ENCODE peak calls at places on chromosomes 11 and 22, in seven cellular contexts. One of them, this sample, is unnamed.

GRCh38 chr11:22477312-22477711 is 139.1 kb downstream of the SLC17A6 start:
- DNase-seq in HEK293T: no peak
- DNase-seq in amniotic stem cell: no peak
- DNase-seq in posterior cingulate gyrus: no peak
- DNase-seq in skeletal muscle cell: no peak
- DNase-seq in activated T-cell treated with anti-CD3 and anti-CD28 coated beads, Interleukin-2, amount 50 U/mL, for 1 hour: no peak
- DNase-seq in stimulated activated CD4-positive, alpha-beta T cell treated with anti-CD3 and anti-CD28 coated beads, Interleukin-4, amount 100 ng/mL, for 4 hours: no peak
- DNase-seq in this sample: no peak

GRCh38 chr11:48078661-48079060 is 98.3 kb downstream of the PTPRJ start:
- DNase-seq in amniotic stem cell: no peak
- DNase-seq in HEK293T: no peak
- DNase-seq in posterior cingulate gyrus: no peak
- DNase-seq in activated T-cell treated with anti-CD3 and anti-CD28 coated beads, Interleukin-2, amount 50 U/mL, for 1 hour: no peak
- DNase-seq in stimulated activated CD4-positive, alpha-beta T cell treated with anti-CD3 and anti-CD28 coated beads, Interleukin-4, amount 100 ng/mL, for 4 hours: no peak
- DNase-seq in skeletal muscle cell: no peak
- DNase-seq in this sample: no peak

GRCh38 chr11:94574193-94574961 is 7.2 kb downstream of the PIWIL4 start:
- DNase-seq in posterior cingulate gyrus: no peak
- DNase-seq in activated T-cell treated with anti-CD3 and anti-CD28 coated beads, Interleukin-2, amount 50 U/mL, for 1 hour: no peak
- DNase-seq in amniotic stem cell: no peak
- DNase-seq in HEK293T: no peak
- DNase-seq in skeletal muscle cell: peak
- DNase-seq in stimulated activated CD4-positive, alpha-beta T cell treated with anti-CD3 and anti-CD28 coated beads, Interleukin-4, amount 100 ng/mL, for 4 hours: no peak
- DNase-seq in this sample: no peak

GRCh38 chr22:26887916-26888315 is 230.5 kb downstream of the MIAT start:
- DNase-seq in HEK293T: no peak
- DNase-seq in skeletal muscle cell: no peak
- DNase-seq in activated T-cell treated with anti-CD3 and anti-CD28 coated beads, Interleukin-2, amount 50 U/mL, for 1 hour: no peak
- DNase-seq in posterior cingulate gyrus: no peak
- DNase-seq in stimulated activated CD4-positive, alpha-beta T cell treated with anti-CD3 and anti-CD28 coated beads, Interleukin-4, amount 100 ng/mL, for 4 hours: no peak
- DNase-seq in amniotic stem cell: no peak
- DNase-seq in this sample: no peak

GRCh38 chr11:130068986-130069683 is 559 bp upstream of the APLP2 start:
- DNase-seq in posterior cingulate gyrus: peak
- DNase-seq in amniotic stem cell: peak
- DNase-seq in activated T-cell treated with anti-CD3 and anti-CD28 coated beads, Interleukin-2, amount 50 U/mL, for 1 hour: no peak
- DNase-seq in skeletal muscle cell: peak
- DNase-seq in stimulated activated CD4-positive, alpha-beta T cell treated with anti-CD3 and anti-CD28 coated beads, Interleukin-4, amount 100 ng/mL, for 4 hours: no peak
- DNase-seq in HEK293T: peak
- DNase-seq in this sample: peak

GRCh38 chr22:42887114-42887513 is 30.0 kb upstream of the ARFGAP3 start:
- DNase-seq in amniotic stem cell: no peak
- DNase-seq in HEK293T: no peak
- DNase-seq in posterior cingulate gyrus: no peak
- DNase-seq in activated T-cell treated with anti-CD3 and anti-CD28 coated beads, Interleukin-2, amount 50 U/mL, for 1 hour: no peak
- DNase-seq in skeletal muscle cell: no peak
- DNase-seq in stimulated activated CD4-positive, alpha-beta T cell treated with anti-CD3 and anti-CD28 coated beads, Interleukin-4, amount 100 ng/mL, for 4 hours: no peak
- DNase-seq in this sample: no peak

GRCh38 chr11:43574949-43575915 is 105.3 kb upstream of the HSD17B12 start:
- DNase-seq in skeletal muscle cell: peak
- DNase-seq in amniotic stem cell: no peak
- DNase-seq in posterior cingulate gyrus: peak
- DNase-seq in HEK293T: peak
- DNase-seq in stimulated activated CD4-positive, alpha-beta T cell treated with anti-CD3 and anti-CD28 coated beads, Interleukin-4, amount 100 ng/mL, for 4 hours: no peak
- DNase-seq in activated T-cell treated with anti-CD3 and anti-CD28 coated beads, Interleukin-2, amount 50 U/mL, for 1 hour: no peak
- DNase-seq in this sample: no peak

GRCh38 chr11:64448599-64449380 is 89.8 kb downstream of the RPS6KA4 start:
- DNase-seq in skeletal muscle cell: no peak
- DNase-seq in posterior cingulate gyrus: peak
- DNase-seq in HEK293T: peak
- DNase-seq in activated T-cell treated with anti-CD3 and anti-CD28 coated beads, Interleukin-2, amount 50 U/mL, for 1 hour: peak
- DNase-seq in amniotic stem cell: peak
- DNase-seq in stimulated activated CD4-positive, alpha-beta T cell treated with anti-CD3 and anti-CD28 coated beads, Interleukin-4, amount 100 ng/mL, for 4 hours: peak
- DNase-seq in this sample: peak

GRCh38 chr11:11672101-11672500 is 50.3 kb upstream of the GALNT18 start:
- DNase-seq in posterior cingulate gyrus: no peak
- DNase-seq in activated T-cell treated with anti-CD3 and anti-CD28 coated beads, Interleukin-2, amount 50 U/mL, for 1 hour: no peak
- DNase-seq in amniotic stem cell: no peak
- DNase-seq in stimulated activated CD4-positive, alpha-beta T cell treated with anti-CD3 and anti-CD28 coated beads, Interleukin-4, amount 100 ng/mL, for 4 hours: no peak
- DNase-seq in HEK293T: no peak
- DNase-seq in skeletal muscle cell: no peak
- DNase-seq in this sample: no peak

GRCh38 chr11:12236744-12237101 is 126.3 kb downstream of the MICAL2 start:
- DNase-seq in stimulated activated CD4-positive, alpha-beta T cell treated with anti-CD3 and anti-CD28 coated beads, Interleukin-4, amount 100 ng/mL, for 4 hours: no peak
- DNase-seq in amniotic stem cell: no peak
- DNase-seq in HEK293T: no peak
- DNase-seq in activated T-cell treated with anti-CD3 and anti-CD28 coated beads, Interleukin-2, amount 50 U/mL, for 1 hour: no peak
- DNase-seq in posterior cingulate gyrus: no peak
- DNase-seq in skeletal muscle cell: no peak
- DNase-seq in this sample: no peak

GRCh38 chr11:64726211-64726641 is 3.2 kb upstream of the NRXN2 start:
- DNase-seq in amniotic stem cell: no peak
- DNase-seq in activated T-cell treated with anti-CD3 and anti-CD28 coated beads, Interleukin-2, amount 50 U/mL, for 1 hour: no peak
- DNase-seq in HEK293T: no peak
- DNase-seq in posterior cingulate gyrus: no peak
- DNase-seq in skeletal muscle cell: no peak
- DNase-seq in stimulated activated CD4-positive, alpha-beta T cell treated with anti-CD3 and anti-CD28 coated beads, Interleukin-4, amount 100 ng/mL, for 4 hours: no peak
- DNase-seq in this sample: peak

GRCh38 chr22:48739348-48740085 is 1088.2 kb downstream of the BRD1 start:
- DNase-seq in HEK293T: no peak
- DNase-seq in skeletal muscle cell: no peak
- DNase-seq in activated T-cell treated with anti-CD3 and anti-CD28 coated beads, Interleukin-2, amount 50 U/mL, for 1 hour: no peak
- DNase-seq in posterior cingulate gyrus: no peak
- DNase-seq in stimulated activated CD4-positive, alpha-beta T cell treated with anti-CD3 and anti-CD28 coated beads, Interleukin-4, amount 100 ng/mL, for 4 hours: no peak
- DNase-seq in amniotic stem cell: no peak
- DNase-seq in this sample: no peak

GRCh38 chr11:118304227-118304808 is at the start of gene CD3E:
- DNase-seq in amniotic stem cell: no peak
- DNase-seq in HEK293T: no peak
- DNase-seq in activated T-cell treated with anti-CD3 and anti-CD28 coated beads, Interleukin-2, amount 50 U/mL, for 1 hour: peak
- DNase-seq in posterior cingulate gyrus: no peak
- DNase-seq in skeletal muscle cell: no peak
- DNase-seq in stimulated activated CD4-positive, alpha-beta T cell treated with anti-CD3 and anti-CD28 coated beads, Interleukin-4, amount 100 ng/mL, for 4 hours: peak
- DNase-seq in this sample: peak

GRCh38 chr11:64585150-64585549 is 5.9 kb upstream of the SLC22A12 start:
- DNase-seq in skeletal muscle cell: no peak
- DNase-seq in stimulated activated CD4-positive, alpha-beta T cell treated with anti-CD3 and anti-CD28 coated beads, Interleukin-4, amount 100 ng/mL, for 4 hours: no peak
- DNase-seq in activated T-cell treated with anti-CD3 and anti-CD28 coated beads, Interleukin-2, amount 50 U/mL, for 1 hour: no peak
- DNase-seq in posterior cingulate gyrus: peak
- DNase-seq in HEK293T: no peak
- DNase-seq in amniotic stem cell: no peak
- DNase-seq in this sample: no peak

GRCh38 chr22:42560781-42561180 is 7.0 kb downstream of the SERHL2 start:
- DNase-seq in skeletal muscle cell: no peak
- DNase-seq in activated T-cell treated with anti-CD3 and anti-CD28 coated beads, Interleukin-2, amount 50 U/mL, for 1 hour: no peak
- DNase-seq in stimulated activated CD4-positive, alpha-beta T cell treated with anti-CD3 and anti-CD28 coated beads, Interleukin-4, amount 100 ng/mL, for 4 hours: no peak
- DNase-seq in amniotic stem cell: no peak
- DNase-seq in posterior cingulate gyrus: no peak
- DNase-seq in HEK293T: peak
- DNase-seq in this sample: no peak

GRCh38 chr11:120471131-120471530 is 40.4 kb upstream of the GRIK4 start:
- DNase-seq in stimulated activated CD4-positive, alpha-beta T cell treated with anti-CD3 and anti-CD28 coated beads, Interleukin-4, amount 100 ng/mL, for 4 hours: no peak
- DNase-seq in activated T-cell treated with anti-CD3 and anti-CD28 coated beads, Interleukin-2, amount 50 U/mL, for 1 hour: no peak
- DNase-seq in amniotic stem cell: peak
- DNase-seq in HEK293T: no peak
- DNase-seq in skeletal muscle cell: peak
- DNase-seq in posterior cingulate gyrus: no peak
- DNase-seq in this sample: no peak

GRCh38 chr11:86632499-86633269 is 39.7 kb downstream of the ME3 start:
- DNase-seq in activated T-cell treated with anti-CD3 and anti-CD28 coated beads, Interleukin-2, amount 50 U/mL, for 1 hour: no peak
- DNase-seq in amniotic stem cell: peak
- DNase-seq in HEK293T: peak
- DNase-seq in skeletal muscle cell: peak
- DNase-seq in stimulated activated CD4-positive, alpha-beta T cell treated with anti-CD3 and anti-CD28 coated beads, Interleukin-4, amount 100 ng/mL, for 4 hours: no peak
- DNase-seq in posterior cingulate gyrus: peak
- DNase-seq in this sample: no peak

GRCh38 chr11:58195939-58196338 is 7.1 kb downstream of the OR9Q2 start:
- DNase-seq in HEK293T: no peak
- DNase-seq in stimulated activated CD4-positive, alpha-beta T cell treated with anti-CD3 and anti-CD28 coated beads, Interleukin-4, amount 100 ng/mL, for 4 hours: no peak
- DNase-seq in activated T-cell treated with anti-CD3 and anti-CD28 coated beads, Interleukin-2, amount 50 U/mL, for 1 hour: no peak
- DNase-seq in skeletal muscle cell: no peak
- DNase-seq in amniotic stem cell: no peak
- DNase-seq in posterior cingulate gyrus: no peak
- DNase-seq in this sample: no peak

GRCh38 chr11:15889972-15890371 is 466.4 kb downstream of the SOX6 start:
- DNase-seq in amniotic stem cell: peak
- DNase-seq in stimulated activated CD4-positive, alpha-beta T cell treated with anti-CD3 and anti-CD28 coated beads, Interleukin-4, amount 100 ng/mL, for 4 hours: no peak
- DNase-seq in posterior cingulate gyrus: no peak
- DNase-seq in HEK293T: no peak
- DNase-seq in activated T-cell treated with anti-CD3 and anti-CD28 coated beads, Interleukin-2, amount 50 U/mL, for 1 hour: no peak
- DNase-seq in skeletal muscle cell: no peak
- DNase-seq in this sample: no peak

GRCh38 chr22:19761500-19762314 is 1.1 kb downstream of the TBX1 start:
- DNase-seq in HEK293T: peak
- DNase-seq in posterior cingulate gyrus: no peak
- DNase-seq in activated T-cell treated with anti-CD3 and anti-CD28 coated beads, Interleukin-2, amount 50 U/mL, for 1 hour: no peak
- DNase-seq in skeletal muscle cell: no peak
- DNase-seq in amniotic stem cell: no peak
- DNase-seq in stimulated activated CD4-positive, alpha-beta T cell treated with anti-CD3 and anti-CD28 coated beads, Interleukin-4, amount 100 ng/mL, for 4 hours: no peak
- DNase-seq in this sample: no peak

GRCh38 chr22:44660051-44660830 is 41.8 kb upstream of the PRR5 start:
- DNase-seq in stimulated activated CD4-positive, alpha-beta T cell treated with anti-CD3 and anti-CD28 coated beads, Interleukin-4, amount 100 ng/mL, for 4 hours: no peak
- DNase-seq in activated T-cell treated with anti-CD3 and anti-CD28 coated beads, Interleukin-2, amount 50 U/mL, for 1 hour: no peak
- DNase-seq in amniotic stem cell: no peak
- DNase-seq in posterior cingulate gyrus: peak
- DNase-seq in HEK293T: no peak
- DNase-seq in skeletal muscle cell: no peak
- DNase-seq in this sample: no peak

GRCh38 chr22:28075260-28075981 is 156.4 kb upstream of the PITPNB start:
- DNase-seq in HEK293T: no peak
- DNase-seq in amniotic stem cell: peak
- DNase-seq in activated T-cell treated with anti-CD3 and anti-CD28 coated beads, Interleukin-2, amount 50 U/mL, for 1 hour: no peak
- DNase-seq in stimulated activated CD4-positive, alpha-beta T cell treated with anti-CD3 and anti-CD28 coated beads, Interleukin-4, amount 100 ng/mL, for 4 hours: no peak
- DNase-seq in posterior cingulate gyrus: no peak
- DNase-seq in skeletal muscle cell: peak
- DNase-seq in this sample: no peak

GRCh38 chr22:39674536-39674935 is 104.0 kb downstream of the CACNA1I start:
- DNase-seq in amniotic stem cell: no peak
- DNase-seq in stimulated activated CD4-positive, alpha-beta T cell treated with anti-CD3 and anti-CD28 coated beads, Interleukin-4, amount 100 ng/mL, for 4 hours: no peak
- DNase-seq in activated T-cell treated with anti-CD3 and anti-CD28 coated beads, Interleukin-2, amount 50 U/mL, for 1 hour: no peak
- DNase-seq in skeletal muscle cell: no peak
- DNase-seq in HEK293T: no peak
- DNase-seq in posterior cingulate gyrus: no peak
- DNase-seq in this sample: no peak

GRCh38 chr11:78830277-78830676 is 255.6 kb upstream of the NARS2 start:
- DNase-seq in skeletal muscle cell: no peak
- DNase-seq in posterior cingulate gyrus: no peak
- DNase-seq in stimulated activated CD4-positive, alpha-beta T cell treated with anti-CD3 and anti-CD28 coated beads, Interleukin-4, amount 100 ng/mL, for 4 hours: no peak
- DNase-seq in HEK293T: no peak
- DNase-seq in activated T-cell treated with anti-CD3 and anti-CD28 coated beads, Interleukin-2, amount 50 U/mL, for 1 hour: no peak
- DNase-seq in amniotic stem cell: no peak
- DNase-seq in this sample: no peak

GRCh38 chr11:86274503-86274902 is 27.5 kb upstream of the HIKESHI start:
- DNase-seq in posterior cingulate gyrus: no peak
- DNase-seq in activated T-cell treated with anti-CD3 and anti-CD28 coated beads, Interleukin-2, amount 50 U/mL, for 1 hour: no peak
- DNase-seq in stimulated activated CD4-positive, alpha-beta T cell treated with anti-CD3 and anti-CD28 coated beads, Interleukin-4, amount 100 ng/mL, for 4 hours: no peak
- DNase-seq in HEK293T: peak
- DNase-seq in amniotic stem cell: no peak
- DNase-seq in skeletal muscle cell: no peak
- DNase-seq in this sample: no peak

GRCh38 chr22:36467946-36468345 is 13.5 kb downstream of the TXN2 start:
- DNase-seq in amniotic stem cell: peak
- DNase-seq in posterior cingulate gyrus: no peak
- DNase-seq in stimulated activated CD4-positive, alpha-beta T cell treated with anti-CD3 and anti-CD28 coated beads, Interleukin-4, amount 100 ng/mL, for 4 hours: no peak
- DNase-seq in activated T-cell treated with anti-CD3 and anti-CD28 coated beads, Interleukin-2, amount 50 U/mL, for 1 hour: no peak
- DNase-seq in skeletal muscle cell: peak
- DNase-seq in HEK293T: no peak
- DNase-seq in this sample: no peak

GRCh38 chr22:35991168-35991567 is 37.5 kb downstream of the RBFOX2 start:
- DNase-seq in amniotic stem cell: no peak
- DNase-seq in activated T-cell treated with anti-CD3 and anti-CD28 coated beads, Interleukin-2, amount 50 U/mL, for 1 hour: no peak
- DNase-seq in stimulated activated CD4-positive, alpha-beta T cell treated with anti-CD3 and anti-CD28 coated beads, Interleukin-4, amount 100 ng/mL, for 4 hours: no peak
- DNase-seq in posterior cingulate gyrus: no peak
- DNase-seq in skeletal muscle cell: no peak
- DNase-seq in HEK293T: no peak
- DNase-seq in this sample: no peak

GRCh38 chr11:4068962-4069361 is 25.6 kb upstream of the RRM1 start:
- DNase-seq in HEK293T: no peak
- DNase-seq in posterior cingulate gyrus: no peak
- DNase-seq in amniotic stem cell: no peak
- DNase-seq in activated T-cell treated with anti-CD3 and anti-CD28 coated beads, Interleukin-2, amount 50 U/mL, for 1 hour: no peak
- DNase-seq in skeletal muscle cell: no peak
- DNase-seq in stimulated activated CD4-positive, alpha-beta T cell treated with anti-CD3 and anti-CD28 coated beads, Interleukin-4, amount 100 ng/mL, for 4 hours: no peak
- DNase-seq in this sample: no peak

GRCh38 chr11:109486129-109486528 is 64.1 kb downstream of the C11orf87 start:
- DNase-seq in HEK293T: no peak
- DNase-seq in posterior cingulate gyrus: no peak
- DNase-seq in amniotic stem cell: no peak
- DNase-seq in stimulated activated CD4-positive, alpha-beta T cell treated with anti-CD3 and anti-CD28 coated beads, Interleukin-4, amount 100 ng/mL, for 4 hours: no peak
- DNase-seq in activated T-cell treated with anti-CD3 and anti-CD28 coated beads, Interleukin-2, amount 50 U/mL, for 1 hour: no peak
- DNase-seq in skeletal muscle cell: no peak
- DNase-seq in this sample: no peak

GRCh38 chr11:45698777-45699497 is 33.5 kb upstream of the CHST1 start:
- DNase-seq in stimulated activated CD4-positive, alpha-beta T cell treated with anti-CD3 and anti-CD28 coated beads, Interleukin-4, amount 100 ng/mL, for 4 hours: no peak
- DNase-seq in HEK293T: no peak
- DNase-seq in skeletal muscle cell: no peak
- DNase-seq in posterior cingulate gyrus: no peak
- DNase-seq in amniotic stem cell: no peak
- DNase-seq in activated T-cell treated with anti-CD3 and anti-CD28 coated beads, Interleukin-2, amount 50 U/mL, for 1 hour: no peak
- DNase-seq in this sample: no peak

GRCh38 chr11:2797741-2798361 is 87.7 kb downstream of the CDKN1C start:
- DNase-seq in HEK293T: no peak
- DNase-seq in amniotic stem cell: no peak
- DNase-seq in stimulated activated CD4-positive, alpha-beta T cell treated with anti-CD3 and anti-CD28 coated beads, Interleukin-4, amount 100 ng/mL, for 4 hours: no peak
- DNase-seq in skeletal muscle cell: no peak
- DNase-seq in activated T-cell treated with anti-CD3 and anti-CD28 coated beads, Interleukin-2, amount 50 U/mL, for 1 hour: peak
- DNase-seq in posterior cingulate gyrus: peak
- DNase-seq in this sample: no peak

GRCh38 chr11:7869467-7869866 is 61.6 kb downstream of the OR10A6 start:
- DNase-seq in amniotic stem cell: no peak
- DNase-seq in posterior cingulate gyrus: no peak
- DNase-seq in HEK293T: no peak
- DNase-seq in stimulated activated CD4-positive, alpha-beta T cell treated with anti-CD3 and anti-CD28 coated beads, Interleukin-4, amount 100 ng/mL, for 4 hours: no peak
- DNase-seq in skeletal muscle cell: no peak
- DNase-seq in activated T-cell treated with anti-CD3 and anti-CD28 coated beads, Interleukin-2, amount 50 U/mL, for 1 hour: no peak
- DNase-seq in this sample: no peak

This sample was measured in activated CD8-positive, alpha-beta memory T cell treated with anti-CD3 and anti-CD28 coated beads for 24 hours.